ENCODE peak calls at places on chromosomes 2 and 18, in five cellular contexts. F is activated T-cell treated with anti-CD3 and anti-CD28 coated beads, Interleukin-2, amount 50 U/mL, for 4 hours; X is endothelial cell; Q is uterus; P is Calu3. G is an unnamed sample.
A peak's percentile ranks its signal among the peaks of the same experiment; 100 is the strongest.

GRCh38 chr2:75466708-75467311 is 93.9 kb downstream of the EVA1A start:
- DNase-seq in Q (no peak), X (peak; percentile 47), F (no peak), P (peak; percentile 50), G (no peak)

GRCh38 chr2:1553671-1554295 is 140.5 kb downstream of the TPO start:
- DNase-seq in P (peak; percentile 49), X (no peak), Q (peak; percentile 27), F (no peak), G (no peak)

GRCh38 chr2:65604246-65604645 is 171.8 kb upstream of the SPRED2 start:
- DNase-seq in X (no peak), F (no peak), Q (no peak), P (peak; percentile 14), G (no peak)

GRCh38 chr2:85823951-85824350 is 64.8 kb downstream of the ST3GAL5 start:
- DNase-seq in X (no peak), P (no peak), Q (no peak), F (no peak), G (no peak)

GRCh38 chr2:157876771-157877108 is 610 bp upstream of the ACVR1 start:
- DNase-seq in F (no peak), X (no peak), P (no peak), Q (no peak), G (no peak)

GRCh38 chr18:77063256-77063655 is 69.3 kb downstream of the MBP start:
- DNase-seq in X (no peak), F (peak; percentile 65), Q (no peak), P (no peak), G (peak; percentile 55)

GRCh38 chr18:70425236-70425635 is 136.4 kb downstream of the SOCS6 start:
- DNase-seq in P (no peak), Q (no peak), X (no peak), F (no peak), G (no peak)

GRCh38 chr2:151197184-151198070 is 64.2 kb downstream of the RBM43 start:
- DNase-seq in X (no peak), Q (no peak), F (no peak), P (no peak), G (no peak)

GRCh38 chr2:73176881-73177644 is 25.3 kb upstream of the NOTO start:
- DNase-seq in P (peak; percentile 94), X (peak; percentile 98), Q (peak; percentile 91), F (peak; percentile 90), G (peak; percentile 92)

GRCh38 chr2:129400825-129401224 is 578.6 kb upstream of the RAB6C start:
- DNase-seq in X (no peak), Q (no peak), P (no peak), F (no peak), G (no peak)

GRCh38 chr2:123502926-123503325 is 522.2 kb upstream of the CNTNAP5 start:
- DNase-seq in Q (no peak), X (no peak), F (no peak), P (no peak), G (no peak)

GRCh38 chr2:12428324-12428723 is 288.4 kb upstream of the TRIB2 start:
- DNase-seq in X (no peak), Q (no peak), F (no peak), P (no peak), G (no peak)

GRCh38 chr18:61602836-61603235 is 269.6 kb downstream of the CDH20 start:
- DNase-seq in F (no peak), X (no peak), Q (no peak), P (no peak), G (no peak)

GRCh38 chr2:52117299-52117698 is 1085.4 kb upstream of the NRXN1 start:
- DNase-seq in F (no peak), Q (no peak), X (no peak), P (no peak), G (no peak)

GRCh38 chr2:27752551-27753237 is 18.8 kb upstream of the MRPL33 start:
- DNase-seq in X (peak; percentile 30), Q (no peak), P (peak; percentile 78), F (no peak), G (peak; percentile 52)

GRCh38 chr2:102698369-102699111 is 63.3 kb upstream of the TMEM182 start:
- DNase-seq in P (no peak), Q (no peak), F (no peak), X (no peak), G (no peak)

GRCh38 chr2:168559187-168559586 is 103.1 kb downstream of the CERS6 start:
- DNase-seq in P (peak; percentile 29), X (no peak), F (no peak), Q (no peak), G (no peak)

GRCh38 chr2:220783651-220784050 is 788.5 kb downstream of the EPHA4 start:
- DNase-seq in Q (no peak), P (no peak), F (no peak), X (no peak), G (no peak)

GRCh38 chr2:107730898-107731297 is 95.8 kb upstream of the RGPD4 start:
- DNase-seq in X (no peak), F (no peak), Q (no peak), P (no peak), G (no peak)

GRCh38 chr2:183991973-183992372 is 606.4 kb upstream of the ZNF804A start:
- DNase-seq in Q (no peak), F (no peak), X (no peak), P (no peak), G (no peak)